ENCODE peak calls at places on chromosomes 3 and 15, in nine cellular contexts. J is BE2C; P is skeletal muscle cell; S is Peyer's patch; X is CD8-positive, alpha-beta T cell; B is dorsolateral prefrontal cortex; V is mammary epithelial cell; F is endothelial cell of umbilical vein; W is CD4-positive, alpha-beta memory T cell. K is an unnamed sample.

GRCh38 chr3:126419886-126420786 is 25.4 kb downstream of the CFAP100 start:
- DNase-seq in V (no peak), S (peak; percentile 43), X (peak; percentile 44), B (peak; percentile 7), P (no peak), J (no peak), F (no peak), W (no peak), K (no peak)

GRCh38 chr15:39433351-39433750 is 147.5 kb upstream of the THBS1 start:
- DNase-seq in B (no peak), P (no peak), S (no peak), V (no peak), X (no peak), J (no peak), F (no peak), W (no peak), K (no peak)

GRCh38 chr3:143331336-143331735 is 211.8 kb downstream of the CHST2 start:
- DNase-seq in P (no peak), J (no peak), W (no peak), V (no peak), B (peak; percentile 41), S (no peak), X (no peak), F (peak; percentile 92), K (no peak)

GRCh38 chr15:77617507-77618285 is 15.0 kb downstream of the LINGO1 start:
- DNase-seq in F (no peak), J (no peak), P (no peak), V (peak; percentile 27), X (no peak), W (no peak), B (no peak), S (no peak), K (no peak)

GRCh38 chr3:168534761-168535160 is 439.0 kb upstream of the GOLIM4 start:
- DNase-seq in P (no peak), B (no peak), J (no peak), S (no peak), V (no peak), X (no peak), F (no peak), W (no peak), K (no peak)

GRCh38 chr15:71680079-71680461 is 130.3 kb upstream of the NR2E3 start:
- DNase-seq in S (no peak), V (no peak), P (no peak), F (peak; percentile 45), X (no peak), W (no peak), J (no peak), B (no peak), K (no peak)

GRCh38 chr3:57512174-57512573 is 32.0 kb downstream of the DNAH12 start:
- DNase-seq in J (no peak), X (no peak), P (no peak), V (no peak), S (no peak), W (no peak), F (peak; percentile 36), B (no peak), K (no peak)

GRCh38 chr15:49645937-49646336 is 25.1 kb downstream of the DTWD1 start:
- DNase-seq in W (no peak), J (peak; percentile 25), P (peak; percentile 47), X (no peak), F (peak; percentile 24), B (no peak), S (peak; percentile 46), V (peak; percentile 81), K (no peak)

GRCh38 chr3:143897558-143898305 is 49.5 kb upstream of the SLC9A9 start:
- DNase-seq in X (no peak), W (no peak), B (no peak), P (no peak), F (peak; percentile 24), J (no peak), V (peak; percentile 41), S (no peak), K (no peak)

GRCh38 chr3:69250014-69250413 is 127.6 kb upstream of the LMOD3 start:
- DNase-seq in F (no peak), V (no peak), X (no peak), P (no peak), J (no peak), B (peak; percentile 51), W (peak; percentile 81), S (peak; percentile 82), K (no peak)

GRCh38 chr15:79007066-79007465 is 62.2 kb upstream of the CTSH start:
- DNase-seq in P (no peak), J (peak; percentile 60), V (no peak), X (no peak), B (peak; percentile 40), F (peak; percentile 41), S (peak; percentile 80), W (no peak), K (peak; percentile 55)

GRCh38 chr3:12868039-12869024 is 27.0 kb upstream of the RPL32 start:
- DNase-seq in V (peak; percentile 70), F (peak; percentile 83), X (peak; percentile 78), W (peak; percentile 42), S (peak; percentile 90), B (peak; percentile 85), P (peak; percentile 65), J (peak; percentile 81), K (peak; percentile 73)
- H3K4me3 ChIP-seq in V (no peak overlapping the region), F (no peak overlapping the region), X (peak overlapping the region; percentile 42), W (peak overlapping the region; percentile 22), S (peak overlapping the region; percentile 12), B (peak overlapping the region; percentile 14), P (peak overlapping the region; percentile 31), J (no peak overlapping the region), K (no peak overlapping the region)

GRCh38 chr3:44068753-44069152 is 172.9 kb upstream of the TOPAZ1 start:
- DNase-seq in W (no peak), B (no peak), J (no peak), X (no peak), S (no peak), V (no peak), P (no peak), F (no peak), K (no peak)

GRCh38 chr3:44065741-44066140 is 175.9 kb upstream of the TOPAZ1 start:
- DNase-seq in W (no peak), S (no peak), F (no peak), X (no peak), B (no peak), P (no peak), J (no peak), V (no peak), K (no peak)

GRCh38 chr3:44067431-44067830 is 174.3 kb upstream of the TOPAZ1 start:
- DNase-seq in B (no peak), P (no peak), J (no peak), X (no peak), V (no peak), S (no peak), W (no peak), F (no peak), K (no peak)

GRCh38 chr3:44065311-44065710 is 176.4 kb upstream of the TOPAZ1 start:
- DNase-seq in X (no peak), B (no peak), W (no peak), F (no peak), P (no peak), S (no peak), V (peak; percentile 83), J (no peak), K (peak; percentile 39)

GRCh38 chr3:44066806-44067205 is 174.9 kb upstream of the TOPAZ1 start:
- DNase-seq in V (peak; percentile 40), P (no peak), F (no peak), S (no peak), W (no peak), X (no peak), J (no peak), B (no peak), K (no peak)
- H3K4me3 ChIP-seq in V (no peak overlapping the region), P (no peak overlapping the region), F (no peak overlapping the region), S (no peak overlapping the region), W (no peak overlapping the region), X (no peak overlapping the region), J (no peak overlapping the region), B (no peak overlapping the region), K (no peak overlapping the region)

DNA sequence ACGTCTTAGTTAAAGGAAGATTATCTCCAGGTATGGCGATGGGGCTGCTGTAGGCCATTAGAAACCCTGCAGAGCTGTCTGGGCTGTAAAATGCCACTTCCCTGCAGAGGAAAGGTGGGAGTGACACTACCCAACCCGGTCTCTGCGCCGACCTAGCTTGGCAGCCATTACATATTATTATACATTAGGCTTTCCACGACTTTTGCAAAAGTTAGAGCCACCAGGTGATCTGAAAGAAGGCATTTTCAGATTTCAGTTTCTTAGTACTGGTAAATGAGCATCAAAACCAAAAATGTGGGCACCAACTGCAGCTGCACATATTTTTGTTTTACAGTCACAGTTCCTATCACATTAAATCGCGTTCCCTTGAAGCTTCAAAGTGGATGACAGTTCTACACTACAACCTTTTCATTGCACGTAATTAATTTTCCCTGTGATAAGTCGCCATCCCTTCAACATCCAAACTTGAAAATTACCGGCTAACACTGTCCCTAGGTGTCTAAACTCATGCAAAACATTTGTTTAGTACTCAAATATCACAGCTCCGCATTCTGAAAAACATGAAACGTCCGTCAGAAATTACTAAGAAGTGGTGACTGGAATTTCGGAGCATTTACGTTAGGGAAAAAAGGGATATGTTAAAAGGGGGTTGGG is 81.3 kb upstream of the CHD2 start:
- DNase-seq in V (peak; percentile 37), J (peak; percentile 30), B (no peak), F (no peak), W (no peak), X (no peak), P (no peak), S (no peak), K (no peak)
- H3K4me3 ChIP-seq in V (peak overlapping the region; percentile 27), J (peak overlapping the region; percentile 62), B (peak overlapping the region; percentile 41), F (no peak overlapping the region), W (peak overlapping the region; percentile 86), X (no peak overlapping the region), P (peak overlapping the region; percentile 5), S (no peak overlapping the region), K (no peak overlapping the region)

DNA sequence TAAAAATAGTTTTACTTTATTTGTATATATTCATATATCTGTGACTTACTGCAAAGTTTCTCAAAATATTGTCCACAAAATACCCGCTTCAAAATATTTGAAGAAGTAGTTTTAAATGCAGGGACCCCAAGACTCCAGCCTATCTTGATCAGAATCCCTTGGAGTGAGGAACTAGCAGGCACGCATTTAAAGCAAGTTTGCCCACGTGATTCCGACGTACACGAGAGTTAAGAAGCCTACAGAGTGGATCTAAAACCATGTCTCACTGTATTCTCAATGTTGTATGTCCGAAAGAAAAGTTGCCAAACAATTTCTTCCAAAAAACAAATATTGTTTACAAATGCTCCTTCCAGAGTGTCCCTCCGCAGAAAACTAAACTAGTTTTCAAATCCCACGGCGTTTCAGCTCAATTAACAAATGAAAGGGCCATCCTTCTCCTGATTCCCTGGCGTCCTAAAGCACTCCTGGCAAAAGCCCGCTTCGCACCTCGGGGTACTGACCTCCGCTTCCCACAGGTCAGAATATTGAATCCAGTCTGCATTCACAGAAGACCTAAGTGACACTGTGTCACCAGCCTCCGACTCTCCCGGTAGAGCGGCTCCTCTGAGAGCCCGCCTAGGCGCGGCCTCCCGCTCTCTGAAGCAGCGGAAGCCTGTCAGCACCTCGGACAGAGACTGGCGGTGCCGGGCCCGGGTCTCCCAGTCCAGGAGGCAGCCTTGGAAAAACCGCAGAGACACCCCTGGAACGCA is 1.5 kb downstream of the GABRB3 start:
- DNase-seq in V (no peak), W (no peak), B (peak; percentile 44), J (peak; percentile 65), P (no peak), X (no peak), S (no peak), F (no peak), K (no peak)
- H3K4me3 ChIP-seq in V (no peak overlapping the region), W (no peak overlapping the region), B (peak overlapping the region; percentile 61), J (peak overlapping the region; percentile 73), P (no peak overlapping the region), X (no peak overlapping the region), S (no peak overlapping the region), F (no peak overlapping the region), K (no peak overlapping the region)

K was measured in lower leg skin.